ENCODE peak calls at places on chromosomes 12 and 14, in eight cellular contexts. I is Karpas-422; K is IMR-90; X is left ventricle myocardium inferior; C is effector memory CD4-positive, alpha-beta T cell; F is adrenal gland; Z is thoracic aorta; N is heart left ventricle. A is an unnamed sample. For H3K36me3 and H3K9me3, the result is how much of the 10 kb centered on the place peaks cover.

GRCh38 chr14:38290601-38291190 is 34.8 kb upstream of the CLEC14A start:
- DNase-seq in I (no peak), K (peak), X (no peak), C (no peak), F (no peak), Z (no peak), N (peak), A (no peak)

GRCh38 chr12:53737951-53738833 is 10.9 kb upstream of the CALCOCO1 start:
- DNase-seq in I (no peak), K (no peak), X (no peak), C (peak), F (no peak), Z (no peak), N (no peak), A (peak)

GRCh38 chr14:37343307-37344094 is 145.8 kb downstream of the MIPOL1 start:
- DNase-seq in I (no peak), K (peak), X (no peak), C (no peak), F (no peak), Z (no peak), N (no peak), A (no peak)

GRCh38 chr14:50524731-50525510 is 7.4 kb downstream of the MAP4K5 start:
- DNase-seq in I (no peak), K (no peak), X (no peak), C (no peak), F (no peak), Z (no peak), N (no peak), A (no peak)

GRCh38 chr14:101781240-101782061 is 19.9 kb downstream of the PPP2R5C start:
- DNase-seq in I (no peak), K (no peak), X (no peak), C (no peak), F (peak), Z (no peak), N (no peak), A (peak)

GRCh38 chr14:22928237-22929103 is 706 bp downstream of the PRMT5 start:
- DNase-seq in I (peak), K (no peak), X (no peak), C (no peak), F (no peak), Z (no peak), N (no peak), A (no peak)

GRCh38 chr14:23481992-23482813 is 12.7 kb downstream of the NGDN start:
- DNase-seq in I (peak), K (no peak), X (no peak), C (no peak), F (no peak), Z (no peak), N (no peak), A (no peak)

GRCh38 chr14:92877757-92878431 is 45.1 kb upstream of the CHGA start:
- DNase-seq in I (no peak), K (no peak), X (peak), C (no peak), F (peak), Z (no peak), N (peak), A (peak)

GRCh38 chr14:75711134-75711795 is 50.2 kb downstream of the TTLL5 start:
- DNase-seq in I (peak), K (peak), X (no peak), C (no peak), F (peak), Z (no peak), N (peak), A (peak)

GRCh38 chr12:110661337-110661972 is 27.5 kb downstream of the HVCN1 start:
- DNase-seq in I (peak), K (no peak), X (peak), C (no peak), F (peak), Z (no peak), N (peak), A (peak)

GRCh38 chr12:3698218-3698974 is 54.5 kb downstream of the CRACR2A start:
- DNase-seq in I (no peak), K (peak), X (no peak), C (no peak), F (no peak), Z (no peak), N (no peak), A (no peak)

GRCh38 chr14:55124774-55125372 is 4.2 kb upstream of the LGALS3 start:
- DNase-seq in I (no peak), K (no peak), X (no peak), C (no peak), F (no peak), Z (no peak), N (no peak), A (no peak)

GRCh38 chr14:70114621-70115156 is 74.1 kb downstream of the SLC8A3 start:
- DNase-seq in I (no peak), K (no peak), X (no peak), C (no peak), F (no peak), Z (no peak), N (no peak), A (no peak)

GRCh38 chr14:52902971-52903385 is 47.9 kb downstream of the FERMT2 start:
- DNase-seq in I (no peak), K (peak), X (no peak), C (no peak), F (no peak), Z (no peak), N (no peak), A (no peak)

GRCh38 chr12:30754383-30754749 is 385 bp downstream of the CAPRIN2 start:
- DNase-seq in I (peak), K (no peak), X (no peak), C (no peak), F (no peak), Z (no peak), N (no peak), A (no peak)

GRCh38 chr12:2488596-2488995 is 306.2 kb upstream of the FKBP4 start:
- DNase-seq in I (no peak), K (no peak), X (no peak), C (no peak), F (no peak), Z (no peak), N (no peak), A (no peak)

GRCh38 chr12:45407188-45407850 is 191.4 kb downstream of the ANO6 start:
- DNase-seq in I (no peak), K (peak), X (no peak), C (no peak), F (peak), Z (no peak), N (peak), A (peak)

GRCh38 chr12:45407967-45408743 is 192.3 kb downstream of the ANO6 start:
- DNase-seq in I (no peak), K (no peak), X (no peak), C (no peak), F (no peak), Z (no peak), N (no peak), A (no peak)

GRCh38 chr12:45415393-45415817 is 199.5 kb downstream of the ANO6 start:
- DNase-seq in I (peak), K (peak), X (peak), C (no peak), F (peak), Z (peak), N (peak), A (peak)

DNA sequence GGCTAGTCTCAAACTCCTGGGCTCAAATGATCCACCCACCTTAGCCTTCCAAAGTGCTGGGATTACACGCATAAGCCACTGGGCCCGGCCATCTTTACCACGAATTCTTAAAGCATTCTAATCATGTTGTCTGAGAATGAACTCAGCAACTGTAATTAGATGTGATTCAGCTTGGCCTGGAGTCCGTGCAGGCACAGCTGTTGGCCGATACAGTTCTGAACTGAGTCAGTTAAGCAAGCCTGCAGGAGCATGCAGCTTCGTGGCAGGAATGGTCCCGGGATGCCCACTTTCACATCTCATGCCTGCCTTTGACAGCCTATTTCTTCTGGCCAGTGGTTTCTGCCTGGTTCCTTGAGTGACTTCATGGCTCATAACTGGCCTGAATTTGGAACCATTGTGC is 194.1 kb downstream of the ANO6 start:
- DNase-seq in I (no peak), K (peak), X (no peak), C (no peak), F (no peak), Z (no peak), N (peak), A (no peak)
- H3K36me3 ChIP-seq in I (under half), K (under half), X (half or more), C (under half), F (under half), Z (under half), N (half or more), A (under half)

DNA sequence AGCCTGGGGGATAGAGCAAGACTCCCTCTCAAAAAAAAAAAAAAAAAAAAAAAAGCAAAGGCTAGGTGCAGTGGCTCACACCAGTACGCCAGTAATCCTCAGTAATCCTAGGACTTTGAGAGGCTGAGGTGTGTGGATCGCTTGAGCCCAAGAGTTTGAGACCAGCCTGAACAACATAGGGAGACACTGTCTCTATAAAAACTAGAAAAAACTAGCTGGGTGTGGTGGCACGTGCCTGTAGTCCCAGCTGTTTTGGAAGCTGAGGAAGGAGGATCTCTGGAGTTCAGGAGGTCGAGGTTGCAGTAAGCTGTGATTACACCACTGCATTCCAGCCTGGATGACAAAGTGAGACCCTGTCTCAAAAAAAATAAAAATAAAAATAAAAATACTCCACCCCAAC is 8.9 kb upstream of the RBM25 start:
- DNase-seq in I (no peak), K (no peak), X (no peak), C (no peak), F (no peak), Z (no peak), N (no peak), A (no peak)
- H3K4me3 ChIP-seq in I (no peak), K (no peak), X (no peak), C (no peak), F (no peak), Z (no peak), N (no peak), A (no peak)

DNA sequence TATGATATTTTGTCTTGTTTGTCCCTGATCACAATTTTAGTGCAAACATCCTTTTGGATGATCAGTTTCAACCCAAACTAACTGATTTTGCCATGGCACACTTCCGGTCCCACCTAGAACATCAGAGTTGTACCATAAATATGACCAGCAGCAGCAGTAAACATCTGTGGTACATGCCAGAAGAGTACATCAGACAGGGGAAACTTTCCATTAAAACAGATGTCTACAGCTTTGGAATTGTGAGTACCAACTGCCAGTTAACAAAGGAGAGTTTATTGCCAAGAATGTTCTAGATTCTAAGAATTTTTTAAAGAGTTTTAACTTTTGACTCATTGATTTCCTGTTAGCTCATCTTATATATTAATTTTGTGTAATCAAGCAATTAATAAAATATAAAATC is 55.4 kb downstream of the IRAK3 start:
- DNase-seq in I (peak), K (no peak), X (no peak), C (no peak), F (no peak), Z (no peak), N (no peak), A (no peak)
- H3K9me3 ChIP-seq in I (under half), K (under half), X (under half), C (under half), F (under half), Z (under half), N (under half), A (under half)

DNA sequence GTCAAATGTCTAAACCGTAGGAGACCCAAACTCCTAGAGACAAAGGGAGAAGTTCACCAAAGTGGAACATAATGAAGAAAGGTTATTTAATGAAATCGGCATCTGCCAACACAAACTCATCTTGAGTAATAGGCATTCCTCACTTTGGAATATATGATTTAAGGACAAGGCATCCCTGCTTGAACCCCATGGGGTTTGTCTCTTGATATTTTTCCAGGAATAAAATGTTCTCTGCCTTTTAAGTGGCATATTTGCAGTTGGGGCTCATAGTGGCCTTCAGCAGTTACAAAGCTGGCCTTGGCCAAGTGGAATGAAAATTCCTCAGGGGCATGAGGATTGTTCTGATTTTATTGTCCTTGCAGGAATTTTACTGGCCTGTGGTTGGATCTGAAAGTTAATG is 7.1 kb downstream of the POP5 start:
- DNase-seq in I (no peak), K (no peak), X (no peak), C (no peak), F (no peak), Z (no peak), N (no peak), A (no peak)
- H3K36me3 ChIP-seq in I (half or more), K (half or more), X (half or more), C (half or more), F (under half), Z (half or more), N (half or more), A (under half)

GRCh38 chr12:122967151-122967550 is 888 bp upstream of the ABCB9 start:
- DNase-seq in I (no peak), K (no peak), X (no peak), C (no peak), F (no peak), Z (no peak), N (no peak), A (no peak)

GRCh38 chr12:122968104-122968503 is 1.8 kb upstream of the ABCB9 start:
- DNase-seq in I (no peak), K (no peak), X (no peak), C (no peak), F (no peak), Z (no peak), N (no peak), A (no peak)

GRCh38 chr12:122965851-122966742 is at the start of gene ABCB9:
- DNase-seq in I (peak), K (peak), X (peak), C (peak), F (peak), Z (peak), N (peak), A (peak)

GRCh38 chr12:122965356-122965755 is 907 bp downstream of the ABCB9 start:
- DNase-seq in I (no peak), K (no peak), X (no peak), C (no peak), F (no peak), Z (no peak), N (peak), A (no peak)

DNA sequence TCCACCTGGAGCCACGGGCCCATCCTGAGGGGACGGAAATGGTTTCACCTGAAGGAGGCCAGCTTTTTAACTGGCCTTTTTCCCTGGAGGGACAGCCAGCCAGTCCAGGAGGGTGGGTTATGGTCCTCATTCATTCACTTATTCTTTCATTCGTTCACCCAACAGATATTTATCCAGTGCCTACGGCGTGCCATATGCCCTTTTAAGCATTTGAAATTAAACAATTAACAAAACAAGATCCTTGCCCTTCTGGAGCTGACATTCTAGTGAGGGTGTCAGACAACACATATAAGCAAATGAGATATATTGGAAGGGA is 438 bp upstream of the ABCB9 start:
- DNase-seq in I (no peak), K (no peak), X (no peak), C (no peak), F (no peak), Z (no peak), N (no peak), A (no peak)
- H3K4me3 ChIP-seq in I (no peak), K (no peak), X (peak), C (no peak), F (no peak), Z (peak), N (no peak), A (no peak)

DNA sequence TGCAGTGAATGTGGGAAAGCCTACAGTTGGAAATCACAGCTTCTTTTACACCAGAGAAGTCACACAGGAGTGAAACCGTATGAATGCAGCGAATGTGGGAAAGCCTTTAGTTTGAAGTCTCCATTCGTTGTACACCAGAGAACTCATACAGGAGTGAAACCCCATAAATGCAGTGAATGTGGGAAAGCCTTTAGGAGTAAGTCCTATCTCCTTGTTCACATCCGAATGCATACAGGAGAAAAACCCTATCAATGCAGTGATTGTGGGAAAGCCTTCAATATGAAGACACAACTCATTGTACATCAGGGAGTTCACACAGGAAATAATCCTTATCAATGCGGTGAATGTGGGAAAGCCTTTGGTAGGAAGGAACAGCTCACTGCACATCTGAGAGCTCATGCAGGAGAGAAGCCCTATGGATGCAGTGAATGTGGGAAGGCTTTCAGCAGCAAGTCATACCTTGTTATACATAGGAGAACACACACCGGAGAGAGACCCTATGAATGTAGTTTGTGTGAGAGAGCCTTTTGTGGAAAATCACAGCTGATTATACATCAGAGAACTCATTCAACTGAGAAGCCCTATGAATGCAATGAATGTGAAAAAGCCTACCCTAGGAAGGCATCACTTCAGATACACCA is 24.6 kb downstream of the ZNF26 start:
- DNase-seq in I (no peak), K (no peak), X (no peak), C (no peak), F (no peak), Z (no peak), N (no peak), A (no peak)
- H3K9me3 ChIP-seq in I (half or more), K (half or more), X (half or more), C (half or more), F (under half), Z (half or more), N (half or more), A (under half)

GRCh38 chr12:6979453-6979852 is 8.7 kb downstream of the EMG1 start:
- DNase-seq in I (no peak), K (no peak), X (no peak), C (no peak), F (no peak), Z (no peak), N (no peak), A (no peak)
- H3K36me3 ChIP-seq in I (half or more), K (half or more), X (half or more), C (half or more), F (under half), Z (half or more), N (half or more), A (under half)

DNA sequence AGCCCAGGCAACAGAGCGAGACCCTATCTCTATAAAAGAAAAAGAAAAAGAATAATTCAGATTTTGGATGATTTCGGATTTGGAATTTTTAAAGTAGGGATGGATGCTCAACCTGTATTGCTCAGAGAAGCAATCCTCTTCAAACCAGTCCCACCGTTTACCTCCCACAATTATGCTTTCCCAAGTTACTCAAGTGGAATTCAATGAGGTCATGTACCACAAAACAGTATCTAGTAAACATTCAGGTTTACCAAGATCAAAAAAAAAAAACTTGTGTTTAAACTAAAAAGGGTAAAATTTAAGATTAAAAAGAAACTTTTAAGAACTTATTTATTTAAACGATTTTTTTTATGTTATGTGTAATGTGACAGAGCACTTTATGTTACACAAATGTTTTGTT is 2.5 kb downstream of the KDM5A start:
- DNase-seq in I (no peak), K (peak), X (no peak), C (no peak), F (no peak), Z (no peak), N (no peak), A (no peak)
- H3K4me3 ChIP-seq in I (peak), K (no peak), X (peak), C (peak), F (no peak), Z (peak), N (no peak), A (no peak)

GRCh38 chr14:106390401-106390800 is 864.0 kb downstream of the TMEM121 start:
- DNase-seq in I (no peak), K (no peak), X (no peak), C (no peak), F (no peak), Z (no peak), N (no peak), A (no peak)
- H3K9me3 ChIP-seq in I (under half), K (under half), X (under half), C (under half), F (under half), Z (under half), N (under half), A (under half)